ENCODE peak calls at places on chromosomes 3 and 15, in six cellular contexts. One of them, this sample, is unnamed.

GRCh38 chr15:62895905-62896316 is 146.6 kb upstream of the TPM1 start:
- DNase-seq in activated effector memory CD4-positive, alpha-beta T cell treated with Interleukin-2 at 50 U/mL for 16 hours: no peak
- DNase-seq in HL-60: no peak
- DNase-seq in stimulated activated CD8-positive, alpha-beta memory T cell treated with anti-CD3 and anti-CD28 coated beads, Interleukin-7, amount 100 ng/mL, for 1 hour: no peak
- DNase-seq in skeletal muscle cell: peak; percentile 66
- DNase-seq in A549: peak; percentile 86
- DNase-seq in this sample: peak; percentile 75

GRCh38 chr3:126573492-126574117 is 14.9 kb upstream of the C3orf22 start:
- DNase-seq in activated effector memory CD4-positive, alpha-beta T cell treated with Interleukin-2 at 50 U/mL for 16 hours: no peak
- DNase-seq in HL-60: no peak
- DNase-seq in stimulated activated CD8-positive, alpha-beta memory T cell treated with anti-CD3 and anti-CD28 coated beads, Interleukin-7, amount 100 ng/mL, for 1 hour: no peak
- DNase-seq in skeletal muscle cell: no peak
- DNase-seq in A549: peak; percentile 17
- DNase-seq in this sample: no peak

GRCh38 chr3:124033360-124034015 is 41.6 kb upstream of the ROPN1 start:
- DNase-seq in activated effector memory CD4-positive, alpha-beta T cell treated with Interleukin-2 at 50 U/mL for 16 hours: no peak
- DNase-seq in HL-60: no peak
- DNase-seq in stimulated activated CD8-positive, alpha-beta memory T cell treated with anti-CD3 and anti-CD28 coated beads, Interleukin-7, amount 100 ng/mL, for 1 hour: no peak
- DNase-seq in skeletal muscle cell: no peak
- DNase-seq in A549: peak; percentile 18
- DNase-seq in this sample: no peak

GRCh38 chr3:56491566-56491965 is 23.3 kb upstream of the ERC2 start:
- DNase-seq in activated effector memory CD4-positive, alpha-beta T cell treated with Interleukin-2 at 50 U/mL for 16 hours: no peak
- DNase-seq in HL-60: no peak
- DNase-seq in stimulated activated CD8-positive, alpha-beta memory T cell treated with anti-CD3 and anti-CD28 coated beads, Interleukin-7, amount 100 ng/mL, for 1 hour: no peak
- DNase-seq in skeletal muscle cell: no peak
- DNase-seq in A549: no peak
- DNase-seq in this sample: no peak

GRCh38 chr3:131033480-131034080 is 6.9 kb downstream of the NEK11 start:
- DNase-seq in activated effector memory CD4-positive, alpha-beta T cell treated with Interleukin-2 at 50 U/mL for 16 hours: no peak
- DNase-seq in HL-60: peak; percentile 17
- DNase-seq in stimulated activated CD8-positive, alpha-beta memory T cell treated with anti-CD3 and anti-CD28 coated beads, Interleukin-7, amount 100 ng/mL, for 1 hour: no peak
- DNase-seq in skeletal muscle cell: no peak
- DNase-seq in A549: peak; percentile 14
- DNase-seq in this sample: no peak

GRCh38 chr3:32405155-32405554 is 13.5 kb downstream of the CMTM7 start:
- DNase-seq in activated effector memory CD4-positive, alpha-beta T cell treated with Interleukin-2 at 50 U/mL for 16 hours: no peak
- DNase-seq in HL-60: no peak
- DNase-seq in stimulated activated CD8-positive, alpha-beta memory T cell treated with anti-CD3 and anti-CD28 coated beads, Interleukin-7, amount 100 ng/mL, for 1 hour: no peak
- DNase-seq in skeletal muscle cell: no peak
- DNase-seq in A549: no peak
- DNase-seq in this sample: peak; percentile 88

GRCh38 chr15:62343397-62343796 is 178.3 kb upstream of the C2CD4B start:
- DNase-seq in activated effector memory CD4-positive, alpha-beta T cell treated with Interleukin-2 at 50 U/mL for 16 hours: no peak
- DNase-seq in HL-60: no peak
- DNase-seq in stimulated activated CD8-positive, alpha-beta memory T cell treated with anti-CD3 and anti-CD28 coated beads, Interleukin-7, amount 100 ng/mL, for 1 hour: no peak
- DNase-seq in skeletal muscle cell: no peak
- DNase-seq in A549: no peak
- DNase-seq in this sample: no peak

GRCh38 chr15:70835415-70835814 is 18.5 kb downstream of the LARP6 start:
- DNase-seq in activated effector memory CD4-positive, alpha-beta T cell treated with Interleukin-2 at 50 U/mL for 16 hours: no peak
- DNase-seq in HL-60: no peak
- DNase-seq in stimulated activated CD8-positive, alpha-beta memory T cell treated with anti-CD3 and anti-CD28 coated beads, Interleukin-7, amount 100 ng/mL, for 1 hour: no peak
- DNase-seq in skeletal muscle cell: no peak
- DNase-seq in A549: no peak
- DNase-seq in this sample: no peak

GRCh38 chr3:126952983-126953660 is 29.8 kb upstream of the PLXNA1 start:
- DNase-seq in activated effector memory CD4-positive, alpha-beta T cell treated with Interleukin-2 at 50 U/mL for 16 hours: no peak
- DNase-seq in HL-60: no peak
- DNase-seq in stimulated activated CD8-positive, alpha-beta memory T cell treated with anti-CD3 and anti-CD28 coated beads, Interleukin-7, amount 100 ng/mL, for 1 hour: no peak
- DNase-seq in skeletal muscle cell: no peak
- DNase-seq in A549: no peak
- DNase-seq in this sample: no peak

GRCh38 chr15:48936666-48937065 is 27.1 kb downstream of the SHC4 start:
- DNase-seq in activated effector memory CD4-positive, alpha-beta T cell treated with Interleukin-2 at 50 U/mL for 16 hours: no peak
- DNase-seq in HL-60: no peak
- DNase-seq in stimulated activated CD8-positive, alpha-beta memory T cell treated with anti-CD3 and anti-CD28 coated beads, Interleukin-7, amount 100 ng/mL, for 1 hour: no peak
- DNase-seq in skeletal muscle cell: peak; percentile 57
- DNase-seq in A549: no peak
- DNase-seq in this sample: peak; percentile 69

GRCh38 chr3:120153294-120153693 is 59.0 kb upstream of the GSK3B start:
- DNase-seq in activated effector memory CD4-positive, alpha-beta T cell treated with Interleukin-2 at 50 U/mL for 16 hours: no peak
- DNase-seq in HL-60: no peak
- DNase-seq in stimulated activated CD8-positive, alpha-beta memory T cell treated with anti-CD3 and anti-CD28 coated beads, Interleukin-7, amount 100 ng/mL, for 1 hour: no peak
- DNase-seq in skeletal muscle cell: peak; percentile 55
- DNase-seq in A549: no peak
- DNase-seq in this sample: no peak

GRCh38 chr3:125062904-125063618 is 7.3 kb upstream of the HEG1 start:
- DNase-seq in activated effector memory CD4-positive, alpha-beta T cell treated with Interleukin-2 at 50 U/mL for 16 hours: no peak
- DNase-seq in HL-60: no peak
- DNase-seq in stimulated activated CD8-positive, alpha-beta memory T cell treated with anti-CD3 and anti-CD28 coated beads, Interleukin-7, amount 100 ng/mL, for 1 hour: no peak
- DNase-seq in skeletal muscle cell: peak; percentile 73
- DNase-seq in A549: peak; percentile 53
- DNase-seq in this sample: peak; percentile 96

GRCh38 chr3:134056464-134056891 is 26.8 kb upstream of the SLCO2A1 start:
- DNase-seq in activated effector memory CD4-positive, alpha-beta T cell treated with Interleukin-2 at 50 U/mL for 16 hours: no peak
- DNase-seq in HL-60: no peak
- DNase-seq in stimulated activated CD8-positive, alpha-beta memory T cell treated with anti-CD3 and anti-CD28 coated beads, Interleukin-7, amount 100 ng/mL, for 1 hour: no peak
- DNase-seq in skeletal muscle cell: no peak
- DNase-seq in A549: no peak
- DNase-seq in this sample: peak; percentile 20

GRCh38 chr3:186151077-186151971 is 42.4 kb upstream of the ETV5 start:
- DNase-seq in activated effector memory CD4-positive, alpha-beta T cell treated with Interleukin-2 at 50 U/mL for 16 hours: no peak
- DNase-seq in HL-60: no peak
- DNase-seq in stimulated activated CD8-positive, alpha-beta memory T cell treated with anti-CD3 and anti-CD28 coated beads, Interleukin-7, amount 100 ng/mL, for 1 hour: no peak
- DNase-seq in skeletal muscle cell: no peak
- DNase-seq in A549: no peak
- DNase-seq in this sample: no peak

GRCh38 chr3:171379281-171379680 is 80.9 kb downstream of the TNIK start:
- DNase-seq in activated effector memory CD4-positive, alpha-beta T cell treated with Interleukin-2 at 50 U/mL for 16 hours: no peak
- DNase-seq in HL-60: no peak
- DNase-seq in stimulated activated CD8-positive, alpha-beta memory T cell treated with anti-CD3 and anti-CD28 coated beads, Interleukin-7, amount 100 ng/mL, for 1 hour: no peak
- DNase-seq in skeletal muscle cell: no peak
- DNase-seq in A549: no peak
- DNase-seq in this sample: no peak

GRCh38 chr15:41501191-41501917 is 7.7 kb downstream of the ITPKA start:
- DNase-seq in activated effector memory CD4-positive, alpha-beta T cell treated with Interleukin-2 at 50 U/mL for 16 hours: no peak
- DNase-seq in HL-60: no peak
- DNase-seq in stimulated activated CD8-positive, alpha-beta memory T cell treated with anti-CD3 and anti-CD28 coated beads, Interleukin-7, amount 100 ng/mL, for 1 hour: no peak
- DNase-seq in skeletal muscle cell: no peak
- DNase-seq in A549: no peak
- DNase-seq in this sample: no peak

This sample was measured in astrocyte of the cerebellum.